ENCODE peak calls at places on chromosomes 6 and 20, in seven cellular contexts. E, S, I, Q, N, Z and Y are unnamed samples.
A peak's percentile ranks its signal among the peaks of the same experiment; 100 is the strongest.

GRCh38 chr6:143620461-143620860 is 57.3 kb upstream of the PHACTR2 start:
- DNase-seq in E (no peak), S (peak; percentile 33), I (peak; percentile 47), Q (no peak), N (no peak), Z (no peak), Y (no peak)

GRCh38 chr6:45697605-45698004 is 318.1 kb downstream of the CLIC5 start:
- DNase-seq in E (peak; percentile 94), S (peak; percentile 91), I (peak; percentile 94), Q (peak; percentile 36), N (peak; percentile 99), Z (no peak), Y (no peak)

GRCh38 chr6:116307001-116307400 is 27.3 kb upstream of the TSPYL1 start:
- DNase-seq in E (no peak), S (no peak), I (no peak), Q (no peak), N (no peak), Z (no peak), Y (no peak)

GRCh38 chr6:113690255-113690956 is 166.7 kb upstream of the MARCKS start:
- DNase-seq in E (peak; percentile 94), S (peak; percentile 72), I (peak; percentile 90), Q (no peak), N (peak; percentile 91), Z (no peak), Y (no peak)

GRCh38 chr6:52227495-52227894 is 16.8 kb downstream of the IL17F start:
- DNase-seq in E (no peak), S (no peak), I (no peak), Q (no peak), N (no peak), Z (no peak), Y (no peak)

GRCh38 chr6:105135907-105136432 is 43.8 kb downstream of the POPDC3 start:
- DNase-seq in E (peak; percentile 34), S (no peak), I (peak; percentile 27), Q (peak; percentile 26), N (no peak), Z (no peak), Y (no peak)

GRCh38 chr6:151916075-151916474 is 108.6 kb downstream of the ESR1 start:
- DNase-seq in E (no peak), S (no peak), I (no peak), Q (no peak), N (no peak), Z (no peak), Y (no peak)

GRCh38 chr6:51541847-51542246 is 545.6 kb downstream of the PKHD1 start:
- DNase-seq in E (peak; percentile 14), S (no peak), I (no peak), Q (no peak), N (no peak), Z (no peak), Y (no peak)

GRCh38 chr6:109034439-109035041 is 60.1 kb downstream of the SESN1 start:
- DNase-seq in E (no peak), S (no peak), I (no peak), Q (no peak), N (no peak), Z (no peak), Y (no peak)

GRCh38 chr6:116255246-116255800 is 1.4 kb upstream of the TSPYL4 start:
- DNase-seq in E (no peak), S (no peak), I (no peak), Q (peak; percentile 8), N (no peak), Z (no peak), Y (no peak)

GRCh38 chr20:50277064-50277415 is 86.4 kb downstream of the CEBPB start:
- DNase-seq in E (no peak), S (no peak), I (no peak), Q (no peak), N (no peak), Z (no peak), Y (no peak)

GRCh38 chr6:170279426-170279825 is 11.5 kb downstream of the DLL1 start:
- DNase-seq in E (no peak), S (no peak), I (no peak), Q (no peak), N (no peak), Z (no peak), Y (no peak)

GRCh38 chr6:170280689-170281045 is 10.2 kb downstream of the DLL1 start:
- DNase-seq in E (no peak), S (no peak), I (no peak), Q (no peak), N (no peak), Z (no peak), Y (no peak)

GRCh38 chr6:170281331-170282292 is 9.3 kb downstream of the DLL1 start:
- DNase-seq in E (no peak), S (no peak), I (no peak), Q (no peak), N (no peak), Z (no peak), Y (no peak)

GRCh38 chr6:170278743-170279094 is 12.2 kb downstream of the DLL1 start:
- DNase-seq in E (no peak), S (no peak), I (no peak), Q (no peak), N (no peak), Z (no peak), Y (peak; percentile 72)

DNA sequence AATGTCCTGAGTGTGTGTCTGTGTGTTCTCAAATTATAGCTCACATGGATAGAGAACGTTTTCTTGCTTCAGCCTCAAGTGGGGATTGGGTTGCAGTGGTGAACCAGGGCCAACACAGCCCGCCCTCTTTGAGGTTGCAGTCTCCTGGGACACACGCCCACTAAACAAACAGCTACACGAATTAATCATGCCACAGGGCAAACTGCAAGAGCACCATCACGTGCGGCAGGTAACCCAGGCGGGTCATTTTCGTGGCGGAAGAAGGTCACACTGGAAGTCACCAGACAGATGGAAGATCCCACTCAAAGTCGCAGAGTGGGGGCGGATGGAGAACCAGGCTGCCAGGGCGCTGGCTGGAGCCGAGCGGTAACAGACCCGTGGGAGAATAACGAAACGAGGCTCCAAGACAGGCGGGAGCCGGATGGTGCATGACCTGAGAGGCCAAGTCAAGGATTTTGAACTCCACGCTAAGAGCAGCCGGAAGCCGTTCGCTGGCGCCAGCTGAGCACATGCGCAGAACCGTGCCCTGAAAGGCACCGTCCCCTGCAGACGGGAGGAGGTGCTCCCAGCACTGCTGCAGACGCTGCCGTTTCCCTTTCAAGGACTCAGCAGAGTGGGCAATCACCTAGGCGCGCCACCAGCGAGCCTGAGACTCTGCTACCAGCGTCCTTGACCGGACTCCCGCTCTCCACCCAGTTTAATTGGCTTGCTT is 10.7 kb downstream of the DLL1 start:
- DNase-seq in E (no peak), S (no peak), I (no peak), Q (peak; percentile 40), N (no peak), Z (peak; percentile 48), Y (no peak)
- H3K4me3 ChIP-seq in E (no peak overlapping the region), S (peak overlapping the region; percentile 32), I (peak overlapping the region; percentile 7), Q (no peak overlapping the region), N (peak overlapping the region; percentile 23), Z (peak overlapping the region; percentile 47), Y (no peak overlapping the region)

GRCh38 chr20:58606184-58606583 is 44.9 kb upstream of the STX16 start:
- DNase-seq in E (no peak), S (no peak), I (no peak), Q (no peak), N (no peak), Z (no peak), Y (no peak)
- H3K4me3 ChIP-seq in E (no peak overlapping the region), S (no peak overlapping the region), I (no peak overlapping the region), Q (no peak overlapping the region), N (no peak overlapping the region), Z (no peak overlapping the region), Y (no peak overlapping the region)

GRCh38 chr6:89411019-89411268 is 1.1 kb downstream of the RRAGD start:
- DNase-seq in E (peak; percentile 5), S (no peak), I (no peak), Q (no peak), N (no peak), Z (no peak), Y (no peak)

GRCh38 chr6:89411269-89412070 is 603 bp downstream of the RRAGD start:
- DNase-seq in E (peak; percentile 11), S (no peak), I (no peak), Q (peak; percentile 70), N (no peak), Z (peak; percentile 32), Y (no peak)

GRCh38 chr6:89412071-89413005 is at the start of gene RRAGD:
- DNase-seq in E (peak; percentile 14), S (no peak), I (no peak), Q (peak; percentile 63), N (no peak), Z (peak; percentile 57), Y (peak; percentile 71)

GRCh38 chr6:89409461-89410035 is 2.5 kb downstream of the RRAGD start:
- DNase-seq in E (no peak), S (no peak), I (no peak), Q (peak; percentile 72), N (no peak), Z (no peak), Y (no peak)

DNA sequence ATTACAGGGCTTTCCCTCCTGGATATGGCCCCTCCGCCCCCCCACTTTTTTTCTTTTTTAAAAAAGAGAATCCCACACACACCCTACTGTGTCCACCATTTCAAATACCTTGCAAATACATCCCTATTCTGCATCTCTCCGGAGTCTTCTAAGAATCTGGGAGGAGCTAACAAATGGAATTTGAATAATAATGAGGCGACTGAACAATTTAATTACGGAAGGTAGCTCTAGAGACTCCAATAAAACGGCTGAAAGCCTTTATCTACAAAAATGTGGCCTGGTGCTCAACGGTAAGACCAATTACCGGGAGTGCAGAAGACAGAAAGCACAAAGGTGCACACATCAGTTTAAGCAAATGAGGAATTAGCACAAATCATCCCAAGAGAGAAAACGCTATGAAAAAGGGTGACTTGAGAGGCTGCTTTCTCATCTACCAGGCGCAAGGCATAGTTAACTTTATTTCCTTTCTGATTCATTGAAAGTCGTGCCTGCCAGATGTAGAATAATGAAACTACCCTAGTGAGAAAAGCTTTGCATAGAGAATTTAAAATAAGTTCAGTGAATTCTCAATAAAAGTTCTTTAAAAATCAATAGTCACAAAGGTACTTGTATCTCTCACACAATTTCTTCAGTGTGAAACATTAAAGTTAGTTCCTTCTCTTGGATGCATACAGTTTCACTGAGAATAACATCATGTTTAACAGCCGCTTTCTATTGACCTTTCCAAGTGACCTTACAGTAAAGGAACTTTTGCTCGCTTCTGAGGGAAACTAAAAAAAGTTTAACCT is 1.6 kb downstream of the RRAGD start:
- DNase-seq in E (no peak), S (no peak), I (no peak), Q (no peak), N (no peak), Z (no peak), Y (no peak)
- H3K4me3 ChIP-seq in E (no peak overlapping the region), S (no peak overlapping the region), I (no peak overlapping the region), Q (no peak overlapping the region), N (peak overlapping the region; percentile 67), Z (no peak overlapping the region), Y (peak overlapping the region; percentile 74)

GRCh38 chr6:149931501-149931900 is 8.6 kb upstream of the RAET1G start:
- DNase-seq in E (no peak), S (no peak), I (no peak), Q (no peak), N (no peak), Z (no peak), Y (no peak)

GRCh38 chr6:149925974-149926777 is 3.3 kb upstream of the RAET1G start:
- DNase-seq in E (peak; percentile 75), S (no peak), I (peak; percentile 79), Q (peak; percentile 82), N (peak; percentile 23), Z (peak; percentile 67), Y (peak; percentile 61)

GRCh38 chr6:149925253-149925973 is 2.5 kb upstream of the RAET1G start:
- DNase-seq in E (no peak), S (no peak), I (peak; percentile 18), Q (no peak), N (no peak), Z (no peak), Y (no peak)

GRCh38 chr6:149933036-149933435 is 8.8 kb upstream of the ULBP2 start:
- DNase-seq in E (no peak), S (no peak), I (no peak), Q (no peak), N (no peak), Z (no peak), Y (no peak)

GRCh38 chr6:149929422-149929821 is 6.5 kb upstream of the RAET1G start:
- DNase-seq in E (no peak), S (no peak), I (no peak), Q (peak; percentile 28), N (no peak), Z (no peak), Y (no peak)
- H3K4me3 ChIP-seq in E (no peak overlapping the region), S (no peak overlapping the region), I (no peak overlapping the region), Q (no peak overlapping the region), N (no peak overlapping the region), Z (no peak overlapping the region), Y (no peak overlapping the region)